ENCODE peak calls at places on chromosomes 4 and X, in four cellular contexts. E is PC-3, K is PC-9, F is MM.1S. I is an unnamed sample.

GRCh38 chr4:16109256-16109655 is 25.4 kb upstream of the PROM1 start:
- DNase-seq in E (no peak), K (no peak), F (no peak), I (no peak)

GRCh38 chr4:120395746-120396145 is 329.1 kb upstream of the MAD2L1 start:
- DNase-seq in E (no peak), K (no peak), F (peak), I (no peak)

GRCh38 chr4:106370214-106370613 is 1.6 kb upstream of the GIMD1 start:
- DNase-seq in E (no peak), K (no peak), F (no peak), I (no peak)

GRCh38 chr4:185566972-185567749 is 31.9 kb upstream of the PDLIM3 start:
- DNase-seq in E (no peak), K (peak), F (no peak), I (peak)

GRCh38 chr4:128521156-128521555 is 233.5 kb upstream of the PGRMC2 start:
- DNase-seq in E (no peak), K (no peak), F (no peak), I (no peak)

GRCh38 chrX:25016938-25017598 is 1.3 kb upstream of the ARX start:
- DNase-seq in E (no peak), K (no peak), F (no peak), I (no peak)

GRCh38 chrX:37453821-37454220 is 104.7 kb downstream of the PRRG1 start:
- DNase-seq in E (peak), K (no peak), F (no peak), I (no peak)

GRCh38 chr4:53012738-53013137 is 150.6 kb downstream of the RASL11B start:
- DNase-seq in E (no peak), K (no peak), F (no peak), I (peak)

GRCh38 chrX:153708415-153708814 is 15.8 kb downstream of the BCAP31 start:
- DNase-seq in E (peak), K (peak), F (no peak), I (peak)

GRCh38 chr4:13523105-13523477 is 21.2 kb downstream of the NKX3-2 start:
- DNase-seq in E (no peak), K (no peak), F (no peak), I (no peak)
- TF ChIP-seq EZH2 in E (no peak), K (no peak), F (no peak), I (no peak)

GRCh38 chrX:132216806-132217202 is 2.4 kb downstream of the RAP2C start:
- DNase-seq in E (peak), K (peak), F (peak), I (peak)
- H3K27ac ChIP-seq in E (peak), K (peak), F (peak), I (peak)

GRCh38 chr4:64465263-64465662 is 56.0 kb upstream of the TECRL start:
- DNase-seq in E (no peak), K (no peak), F (no peak), I (no peak)

DNA sequence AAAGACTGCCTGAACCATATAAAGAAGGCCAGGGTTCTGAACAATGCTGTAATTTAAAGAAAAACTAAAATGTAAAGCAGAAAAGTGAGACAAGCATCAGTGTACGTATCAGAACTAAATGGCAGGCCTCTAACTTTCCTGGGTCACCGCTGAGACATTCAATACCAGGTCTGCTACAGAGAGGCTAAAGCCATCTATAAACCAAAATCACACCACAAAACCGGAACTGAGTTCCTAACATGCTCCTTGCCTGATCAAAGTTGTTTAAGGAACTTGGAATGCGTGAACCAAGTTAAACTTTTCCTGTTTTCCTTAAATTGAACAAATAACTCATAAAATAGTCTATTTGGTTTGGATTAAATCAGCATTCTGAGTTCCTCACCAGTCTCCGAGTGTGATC is 55.3 kb upstream of the TECRL start:
- DNase-seq in E (no peak), K (no peak), F (no peak), I (no peak)
- H3K4me3 ChIP-seq in E (no peak), K (no peak), F (no peak), I (no peak)

GRCh38 chr4:54097152-54097551 is 2.8 kb upstream of the GSX2 start:
- DNase-seq in E (no peak), K (no peak), F (no peak), I (no peak)

GRCh38 chr4:54094449-54094848 is 5.5 kb upstream of the GSX2 start:
- DNase-seq in E (no peak), K (no peak), F (no peak), I (no peak)

GRCh38 chr4:54098375-54098774 is 1.6 kb upstream of the GSX2 start:
- DNase-seq in E (no peak), K (no peak), F (no peak), I (no peak)

GRCh38 chr4:54095110-54095800 is 4.7 kb upstream of the GSX2 start:
- DNase-seq in E (no peak), K (no peak), F (no peak), I (no peak)

DNA sequence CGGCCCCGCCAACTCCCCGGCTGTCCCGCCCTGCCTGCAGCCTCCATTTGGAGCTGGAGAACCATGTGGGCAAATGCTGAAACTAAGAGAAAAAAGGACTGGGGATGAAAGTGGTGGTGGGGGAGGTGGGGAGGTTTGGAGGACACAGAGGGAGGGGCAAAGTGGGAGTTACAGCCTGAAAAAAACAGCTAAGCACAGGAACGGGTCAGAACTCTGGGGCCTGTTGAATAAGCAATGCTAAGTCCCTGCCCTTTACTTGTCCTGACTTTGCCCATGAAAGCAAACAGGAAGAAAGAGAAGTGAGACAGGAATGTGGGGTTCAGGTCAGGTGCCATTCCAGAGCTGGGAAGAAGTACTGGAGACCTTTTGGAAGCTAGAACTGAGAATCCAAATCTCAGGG is 3.4 kb upstream of the GSX2 start:
- DNase-seq in E (no peak), K (no peak), F (no peak), I (no peak)
- TF ChIP-seq EZH2 in E (no peak), K (no peak), F (no peak), I (no peak)

GRCh38 chrX:131845201-131845600 is 177.9 kb upstream of the STK26 start:
- DNase-seq in E (peak), K (no peak), F (no peak), I (no peak)

GRCh38 chrX:131841496-131842410 is 181.3 kb upstream of the STK26 start:
- DNase-seq in E (peak), K (peak), F (peak), I (peak)

GRCh38 chrX:131843996-131844395 is 179.1 kb upstream of the STK26 start:
- DNase-seq in E (no peak), K (no peak), F (no peak), I (no peak)

GRCh38 chrX:131840799-131841495 is 182.2 kb upstream of the STK26 start:
- DNase-seq in E (no peak), K (no peak), F (no peak), I (no peak)

DNA sequence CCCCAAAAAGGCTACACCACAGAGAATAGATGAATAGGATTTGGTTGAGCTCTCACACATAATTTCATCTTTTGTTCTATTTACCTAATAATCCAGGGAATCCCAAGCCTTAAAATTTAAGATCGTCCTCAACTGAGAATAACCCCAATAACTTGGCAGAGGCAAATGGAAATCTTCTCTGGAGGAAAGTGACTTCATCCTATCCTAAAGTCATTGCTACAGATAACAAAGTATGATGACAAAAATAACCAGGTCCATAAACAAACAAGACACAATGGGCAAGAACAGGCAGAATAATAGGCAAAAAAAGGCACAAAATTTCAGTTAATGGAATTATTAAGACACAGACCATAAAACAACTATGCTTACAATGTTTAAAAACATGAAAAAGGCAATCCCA is 177.3 kb upstream of the STK26 start:
- DNase-seq in E (no peak), K (no peak), F (no peak), I (no peak)
- H3K27ac ChIP-seq in E (peak), K (no peak), F (no peak), I (no peak)

GRCh38 chr4:74451214-74451661 is 6.3 kb downstream of the AREG start:
- DNase-seq in E (peak), K (peak), F (no peak), I (peak)
- H3K4me3 ChIP-seq in E (peak), K (no peak), F (no peak), I (no peak)

GRCh38 chr4:13546855-13547562 is 2.7 kb upstream of the NKX3-2 start:
- DNase-seq in E (no peak), K (no peak), F (no peak), I (peak)
- TF ChIP-seq EZH2 in E (no peak), K (no peak), F (no peak), I (no peak)